ENCODE peak calls at places on chromosomes 12 and 14, in ten cellular contexts. L is mammary epithelial cell, J is ascending aorta, P is GM23338, A is tibial artery, M is fibroblast of lung, O is A549, G is upper lobe of right lung, E is upper lobe of left lung, K is astrocyte. H is an unnamed sample.

GRCh38 chr12:573226-573625 is 90.0 kb downstream of the NINJ2 start:
- DNase-seq in L (no peak), J (peak), P (no peak), A (no peak), M (no peak), O (no peak), G (no peak), E (peak), K (no peak), H (peak)

GRCh38 chr14:57746563-57746962 is 119.3 kb downstream of the SLC35F4 start:
- DNase-seq in L (no peak), J (no peak), P (no peak), A (no peak), M (no peak), O (no peak), G (no peak), E (no peak), K (no peak), H (no peak)

GRCh38 chr14:76880432-76880831 is 54.2 kb downstream of the LRRC74A start:
- DNase-seq in L (no peak), J (no peak), P (no peak), A (no peak), M (no peak), O (no peak), G (no peak), E (no peak), K (no peak), H (no peak)

GRCh38 chr14:104724407-104724980 is 465 bp downstream of the ADSS1 start:
- DNase-seq in L (no peak), J (peak), P (peak), A (peak), M (no peak), O (peak), G (peak), E (no peak), K (no peak), H (no peak)

GRCh38 chr14:72607386-72608125 is 286.3 kb downstream of the DPF3 start:
- DNase-seq in L (no peak), J (peak), P (no peak), A (no peak), M (peak), O (no peak), G (no peak), E (no peak), K (peak), H (no peak)

GRCh38 chr12:22700126-22700525 is 75.2 kb downstream of the ETNK1 start:
- DNase-seq in L (no peak), J (no peak), P (no peak), A (no peak), M (no peak), O (peak), G (no peak), E (no peak), K (peak), H (no peak)

GRCh38 chr12:65121049-65121955 is at the start of gene WIF1:
- DNase-seq in L (peak), J (no peak), P (peak), A (peak), M (peak), O (no peak), G (peak), E (peak), K (no peak), H (no peak)

GRCh38 chr12:65892905-65893304 is 68.6 kb downstream of the HMGA2 start:
- DNase-seq in L (peak), J (no peak), P (no peak), A (no peak), M (peak), O (no peak), G (no peak), E (no peak), K (peak), H (no peak)

GRCh38 chr14:31336646-31337045 is 83.7 kb downstream of the HEATR5A start:
- DNase-seq in L (peak), J (no peak), P (no peak), A (no peak), M (peak), O (no peak), G (no peak), E (no peak), K (peak), H (no peak)

GRCh38 chr14:24576178-24576577 is at the start of gene CTSG:
- DNase-seq in L (no peak), J (no peak), P (no peak), A (no peak), M (no peak), O (no peak), G (no peak), E (no peak), K (no peak), H (no peak)

GRCh38 chr14:83707056-83707455 is 1822.9 kb upstream of the FLRT2 start:
- DNase-seq in L (no peak), J (no peak), P (no peak), A (no peak), M (no peak), O (no peak), G (no peak), E (no peak), K (no peak), H (no peak)

GRCh38 chr14:100555436-100556067 is 31.7 kb downstream of the BEGAIN start:
- DNase-seq in L (no peak), J (no peak), P (no peak), A (no peak), M (no peak), O (no peak), G (no peak), E (no peak), K (no peak), H (no peak)

GRCh38 chr12:116282371-116283286 is 5.1 kb upstream of the MED13L start:
- DNase-seq in L (no peak), J (no peak), P (peak), A (no peak), M (no peak), O (no peak), G (no peak), E (no peak), K (no peak), H (no peak)

GRCh38 chr12:126545411-126545810 is 1480.2 kb downstream of the AACS start:
- DNase-seq in L (no peak), J (no peak), P (no peak), A (no peak), M (no peak), O (no peak), G (no peak), E (no peak), K (peak), H (no peak)

GRCh38 chr14:74275265-74275841 is 27.4 kb downstream of the ABCD4 start:
- DNase-seq in L (peak), J (no peak), P (no peak), A (no peak), M (peak), O (no peak), G (peak), E (no peak), K (peak), H (no peak)

GRCh38 chr14:65222434-65222833 is 120.1 kb upstream of the MAX start:
- DNase-seq in L (peak), J (no peak), P (peak), A (peak), M (peak), O (no peak), G (peak), E (peak), K (peak), H (no peak)

GRCh38 chr12:4472045-4472444 is 26.4 kb upstream of the FGF6 start:
- DNase-seq in L (no peak), J (no peak), P (no peak), A (no peak), M (no peak), O (no peak), G (no peak), E (no peak), K (no peak), H (no peak)

GRCh38 chr12:74415633-74416032 is 122.0 kb upstream of the ATXN7L3B start:
- DNase-seq in L (peak), J (no peak), P (peak), A (no peak), M (peak), O (peak), G (no peak), E (no peak), K (peak), H (no peak)

GRCh38 chr14:99550387-99550992 is 53.5 kb downstream of the CCDC85C start:
- DNase-seq in L (no peak), J (no peak), P (no peak), A (no peak), M (no peak), O (no peak), G (no peak), E (no peak), K (no peak), H (no peak)

GRCh38 chr14:97387252-97387882 is 590.2 kb downstream of the VRK1 start:
- DNase-seq in L (no peak), J (no peak), P (no peak), A (no peak), M (no peak), O (no peak), G (no peak), E (no peak), K (no peak), H (no peak)

GRCh38 chr14:90140298-90140955 is 78.6 kb downstream of the KCNK13 start:
- DNase-seq in L (no peak), J (no peak), P (peak), A (no peak), M (no peak), O (no peak), G (no peak), E (no peak), K (peak), H (no peak)

GRCh38 chr12:117334098-117334497 is 27.3 kb downstream of the NOS1 start:
- DNase-seq in L (no peak), J (no peak), P (no peak), A (no peak), M (no peak), O (no peak), G (no peak), E (no peak), K (no peak), H (no peak)

GRCh38 chr12:113899042-113899843 is 66.9 kb downstream of the RBM19 start:
- DNase-seq in L (no peak), J (no peak), P (no peak), A (no peak), M (no peak), O (no peak), G (no peak), E (no peak), K (no peak), H (no peak)
- H3K4me3 ChIP-seq in L (no peak), J (no peak), P (no peak), A (no peak), M (no peak), O (no peak), G (no peak), E (no peak), K (no peak), H (peak)

GRCh38 chr12:6377667-6377994 is 2.3 kb upstream of the SCNN1A start:
- DNase-seq in L (peak), J (no peak), P (no peak), A (peak), M (no peak), O (no peak), G (peak), E (peak), K (no peak), H (no peak)

GRCh38 chr12:6375269-6376078 is at the start of gene SCNN1A:
- DNase-seq in L (peak), J (peak), P (peak), A (peak), M (no peak), O (no peak), G (peak), E (peak), K (no peak), H (no peak)

GRCh38 chr12:6374781-6375150 is 597 bp downstream of the SCNN1A start:
- DNase-seq in L (no peak), J (no peak), P (no peak), A (no peak), M (no peak), O (no peak), G (no peak), E (no peak), K (no peak), H (no peak)

GRCh38 chr12:6376965-6377666 is 1.8 kb upstream of the SCNN1A start:
- DNase-seq in L (no peak), J (no peak), P (no peak), A (peak), M (no peak), O (no peak), G (no peak), E (no peak), K (no peak), H (no peak)

DNA sequence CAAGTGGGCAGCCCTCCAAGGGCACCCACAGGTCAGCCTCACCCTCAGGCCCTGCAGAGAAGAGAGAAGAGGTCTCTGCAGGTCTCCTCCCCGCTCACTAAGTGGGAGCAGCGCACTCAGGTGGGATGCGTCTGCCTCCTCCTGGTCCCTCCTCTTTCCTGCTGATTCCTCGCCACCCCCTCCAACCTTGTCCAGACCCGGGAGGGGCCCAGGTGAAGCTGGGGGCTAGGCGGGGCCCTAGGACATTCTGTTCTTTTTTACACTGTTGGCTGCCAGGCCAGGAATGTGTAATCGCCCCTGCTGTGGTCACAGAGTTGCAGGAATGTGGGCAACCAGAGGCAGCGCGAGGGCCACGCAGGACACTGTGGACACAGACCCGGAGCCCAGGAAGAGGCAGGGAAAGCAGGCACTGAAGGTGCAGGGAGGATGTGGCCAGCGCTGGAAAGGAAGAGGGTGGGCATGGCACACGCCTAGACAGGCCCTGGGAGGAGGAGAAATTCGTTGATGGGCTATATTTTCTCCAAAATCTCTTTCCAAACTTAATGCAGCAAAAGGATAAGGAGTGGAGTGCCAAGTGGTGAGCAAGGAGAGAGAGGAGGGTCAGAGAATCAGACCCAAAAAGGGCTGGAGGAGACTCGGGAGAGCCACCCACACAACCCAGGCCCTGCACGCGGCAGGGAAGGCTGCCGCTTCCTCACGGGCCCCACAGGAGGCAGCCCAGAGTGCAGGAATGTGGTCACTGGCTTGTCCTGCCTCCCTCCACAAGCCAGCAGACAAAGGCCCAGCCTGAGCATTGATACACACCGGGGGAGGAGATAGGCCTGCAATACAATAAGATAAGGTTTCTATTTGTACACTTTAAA is 947 bp upstream of the SCNN1A start:
- DNase-seq in L (peak), J (no peak), P (peak), A (peak), M (peak), O (peak), G (peak), E (peak), K (peak), H (no peak)
- TF ChIP-seq CTCF in L (peak), J (no peak), P (peak), A (peak), M (peak), O (peak), G (peak), E (peak), K (peak), H (no peak)

DNA sequence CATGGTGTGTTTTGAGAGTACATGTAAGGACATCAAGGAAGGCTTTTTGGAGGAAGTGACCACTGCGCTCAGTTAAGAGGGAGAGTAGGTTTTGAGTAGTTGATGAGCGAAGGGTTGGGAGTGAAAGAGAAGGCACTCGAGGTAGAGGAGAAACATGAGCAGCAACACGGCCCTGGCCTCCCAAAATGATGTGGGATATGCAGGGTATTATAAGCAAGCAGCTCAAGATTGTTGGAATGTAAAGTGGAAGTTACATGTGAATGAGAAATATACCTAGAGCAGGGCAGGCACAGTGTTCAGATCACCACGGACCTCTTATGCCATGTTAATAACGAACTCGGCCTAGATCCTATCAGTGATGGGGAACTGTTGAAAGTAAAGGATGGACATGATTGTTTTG is 2.1 kb upstream of the ARHGDIB start:
- DNase-seq in L (no peak), J (no peak), P (no peak), A (no peak), M (no peak), O (no peak), G (no peak), E (no peak), K (no peak), H (no peak)
- H3K27ac ChIP-seq in L (no peak), J (no peak), P (no peak), A (no peak), M (no peak), O (no peak), G (peak), E (peak), K (no peak), H (no peak)

GRCh38 chr12:31600252-31600651 is 9.3 kb upstream of the DENND5B start:
- DNase-seq in L (no peak), J (no peak), P (peak), A (no peak), M (no peak), O (no peak), G (no peak), E (no peak), K (no peak), H (no peak)

GRCh38 chr12:31600764-31601163 is 9.8 kb upstream of the DENND5B start:
- DNase-seq in L (no peak), J (no peak), P (no peak), A (no peak), M (no peak), O (no peak), G (no peak), E (no peak), K (no peak), H (no peak)

GRCh38 chr12:31597066-31597465 is 6.1 kb upstream of the DENND5B start:
- DNase-seq in L (no peak), J (no peak), P (no peak), A (no peak), M (no peak), O (no peak), G (no peak), E (no peak), K (no peak), H (no peak)

GRCh38 chr12:31594681-31595080 is 3.7 kb upstream of the DENND5B start:
- DNase-seq in L (no peak), J (no peak), P (no peak), A (no peak), M (no peak), O (no peak), G (no peak), E (no peak), K (peak), H (no peak)

DNA sequence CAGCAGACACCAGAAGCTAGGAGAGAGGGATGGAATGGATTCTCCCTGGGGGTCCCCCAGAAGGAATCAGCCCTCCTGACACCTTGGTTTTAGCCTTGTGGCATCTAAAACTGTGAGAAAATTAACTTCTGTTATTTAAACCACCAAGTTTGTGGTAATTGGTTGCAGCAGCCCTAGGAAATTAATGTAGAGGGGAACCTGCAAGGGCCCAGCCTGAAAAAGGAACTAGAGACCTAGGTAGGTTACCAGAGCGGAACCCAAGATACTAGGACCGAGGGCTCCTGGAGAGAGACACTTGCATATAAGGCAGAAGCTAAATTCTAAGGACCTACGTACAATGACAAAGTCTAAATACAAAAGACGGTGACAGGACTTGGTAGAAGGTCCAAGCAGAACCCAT is 8.1 kb upstream of the DENND5B start:
- DNase-seq in L (no peak), J (no peak), P (no peak), A (no peak), M (no peak), O (no peak), G (no peak), E (no peak), K (no peak), H (no peak)
- H3K4me3 ChIP-seq in L (no peak), J (no peak), P (no peak), A (no peak), M (no peak), O (no peak), G (no peak), E (no peak), K (no peak), H (no peak)

H was measured in dorsolateral prefrontal cortex.